ENCODE peak calls at places on chromosomes 12 and 14, in nine cellular contexts. U, B, I, J, P, T, S, C and R are unnamed samples.

GRCh38 chr14:20499881-20500280 is 5.5 kb upstream of the RNASE10 start:
- DNase-seq in U (no peak), B (no peak), I (no peak), J (no peak), P (no peak), T (no peak), S (no peak), C (no peak), R (no peak)

GRCh38 chr12:45634273-45634917 is 95.1 kb upstream of the ARID2 start:
- DNase-seq in U (no peak), B (no peak), I (no peak), J (no peak), P (no peak), T (no peak), S (no peak), C (no peak), R (no peak)

GRCh38 chr14:24277606-24278321 is 6.4 kb upstream of the RABGGTA start:
- DNase-seq in U (no peak), B (no peak), I (peak; percentile 70), J (peak; percentile 42), P (no peak), T (no peak), S (no peak), C (no peak), R (no peak)

GRCh38 chr12:65649126-65649525 is 175.2 kb upstream of the HMGA2 start:
- DNase-seq in U (no peak), B (no peak), I (no peak), J (no peak), P (no peak), T (no peak), S (no peak), C (no peak), R (no peak)

GRCh38 chr12:90368081-90368480 is 586.9 kb downstream of the CCER1 start:
- DNase-seq in U (no peak), B (no peak), I (no peak), J (no peak), P (no peak), T (no peak), S (no peak), C (no peak), R (no peak)

GRCh38 chr12:124507188-124508109 is 60.0 kb downstream of the NCOR2 start:
- DNase-seq in U (peak; percentile 52), B (no peak), I (no peak), J (peak; percentile 73), P (no peak), T (peak; percentile 90), S (no peak), C (peak; percentile 83), R (no peak)

GRCh38 chr14:69657961-69658360 is 46.6 kb downstream of the SUSD6 start:
- DNase-seq in U (no peak), B (peak; percentile 84), I (peak; percentile 72), J (no peak), P (peak; percentile 74), T (peak; percentile 84), S (peak; percentile 75), C (no peak), R (peak; percentile 74)

GRCh38 chr14:54920052-54920451 is 17.4 kb upstream of the GCH1 start:
- DNase-seq in U (no peak), B (no peak), I (no peak), J (no peak), P (no peak), T (no peak), S (no peak), C (no peak), R (no peak)

GRCh38 chr14:64110832-64111231 is 183.3 kb downstream of the ESR2 start:
- DNase-seq in U (no peak), B (no peak), I (no peak), J (no peak), P (no peak), T (no peak), S (no peak), C (no peak), R (no peak)

GRCh38 chr12:2641209-2641608 is 153.6 kb upstream of the FKBP4 start:
- DNase-seq in U (no peak), B (no peak), I (no peak), J (no peak), P (no peak), T (peak; percentile 77), S (no peak), C (no peak), R (peak; percentile 41)

DNA sequence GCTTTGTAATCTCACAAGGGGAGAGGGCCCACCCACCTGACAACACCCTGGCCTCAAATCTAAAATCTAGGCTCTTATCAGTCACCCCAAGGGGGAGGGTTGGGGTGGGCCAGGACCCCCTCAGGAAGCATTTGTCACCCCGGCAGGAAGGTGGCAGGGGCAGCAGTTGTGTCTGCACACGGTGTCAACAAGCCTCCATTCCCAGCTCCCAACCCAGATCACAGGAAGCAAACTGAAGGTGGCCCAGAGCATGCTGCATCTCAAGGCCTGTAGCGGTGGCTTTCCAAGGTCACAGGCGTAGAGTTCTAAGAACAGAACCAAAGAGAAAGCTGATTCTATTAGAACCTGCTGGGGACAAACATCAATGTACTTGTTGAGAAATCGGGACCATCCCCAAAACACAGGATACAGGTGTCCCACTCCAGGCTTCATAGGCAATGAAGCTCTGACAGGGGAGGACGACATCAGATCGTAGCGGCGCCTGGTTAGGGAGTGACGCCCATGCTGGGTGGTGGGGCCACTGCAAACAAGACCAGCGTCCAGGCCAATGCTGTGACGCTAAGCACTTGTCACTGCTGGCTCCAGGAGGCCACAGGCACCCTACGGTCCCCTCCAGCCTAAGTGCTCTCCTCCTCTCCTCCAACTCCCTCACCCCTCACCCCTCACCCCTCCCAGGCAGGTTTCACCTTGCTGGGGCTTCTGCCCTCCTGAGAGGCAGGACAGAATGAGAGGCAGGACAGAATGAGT is 52.9 kb downstream of the CCDC88C start:
- DNase-seq in U (no peak), B (no peak), I (no peak), J (no peak), P (no peak), T (peak; percentile 46), S (no peak), C (no peak), R (no peak)
- H3K4me3 ChIP-seq in U (no peak overlapping the region), B (no peak overlapping the region), I (no peak overlapping the region), J (no peak overlapping the region), P (no peak overlapping the region), T (no peak overlapping the region), S (no peak overlapping the region), C (no peak overlapping the region), R (no peak overlapping the region)

GRCh38 chr12:4894019-4894418 is 15.7 kb upstream of the KCNA1 start:
- DNase-seq in U (no peak), B (no peak), I (no peak), J (no peak), P (no peak), T (no peak), S (no peak), C (no peak), R (no peak)

GRCh38 chr12:4900327-4900726 is 9.4 kb upstream of the KCNA1 start:
- DNase-seq in U (no peak), B (no peak), I (no peak), J (no peak), P (no peak), T (no peak), S (no peak), C (no peak), R (no peak)

GRCh38 chr12:4899361-4899760 is 10.3 kb upstream of the KCNA1 start:
- DNase-seq in U (no peak), B (no peak), I (no peak), J (no peak), P (no peak), T (no peak), S (no peak), C (no peak), R (no peak)
- TF ChIP-seq CTCF in U (no peak), B (no peak), I (no peak), J (no peak), P (no peak), T (no peak), S (no peak), C (no peak), R (peak; percentile 36)

GRCh38 chr14:52875707-52876106 is 75.1 kb downstream of the FERMT2 start:
- DNase-seq in U (no peak), B (no peak), I (no peak), J (no peak), P (no peak), T (no peak), S (no peak), C (no peak), R (no peak)

GRCh38 chr14:52874389-52874788 is 76.5 kb downstream of the FERMT2 start:
- DNase-seq in U (no peak), B (no peak), I (no peak), J (no peak), P (no peak), T (no peak), S (no peak), C (no peak), R (no peak)

GRCh38 chr14:52877628-52878027 is 73.2 kb downstream of the FERMT2 start:
- DNase-seq in U (no peak), B (no peak), I (no peak), J (no peak), P (no peak), T (no peak), S (no peak), C (no peak), R (no peak)

GRCh38 chr14:52876806-52877205 is 74.0 kb downstream of the FERMT2 start:
- DNase-seq in U (no peak), B (no peak), I (no peak), J (no peak), P (no peak), T (no peak), S (no peak), C (no peak), R (no peak)

DNA sequence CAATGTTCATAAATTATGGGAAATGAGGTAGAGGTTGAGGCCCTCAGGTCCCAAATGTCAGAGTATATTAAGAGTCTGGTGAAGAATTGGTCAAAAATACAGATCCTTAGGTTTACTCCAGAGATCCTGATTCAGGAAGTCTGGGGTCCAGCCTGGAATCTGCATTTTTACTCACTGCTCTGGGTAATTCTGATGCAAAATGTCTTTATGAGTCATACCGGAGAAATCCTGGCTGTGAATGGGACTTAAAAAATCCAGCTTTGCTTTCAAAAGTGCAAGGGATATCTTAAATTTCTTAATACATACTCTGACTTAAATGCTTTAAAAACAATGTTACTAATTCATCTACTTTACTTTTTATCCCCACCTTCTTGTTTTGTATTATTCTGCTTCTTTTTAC is 74.5 kb downstream of the FERMT2 start:
- DNase-seq in U (no peak), B (no peak), I (no peak), J (no peak), P (no peak), T (no peak), S (no peak), C (no peak), R (no peak)
- H3K4me1 ChIP-seq in U (no peaks in the 10 kb centered on the region), B (peaks cover 21% of the 10 kb centered on the region), I (peaks cover 5% of the 10 kb centered on the region), J (peaks cover 50% of the 10 kb centered on the region), P (no peaks in the 10 kb centered on the region), T (peaks cover 8% of the 10 kb centered on the region), S (no peaks in the 10 kb centered on the region), C (no peaks in the 10 kb centered on the region), R (no peaks in the 10 kb centered on the region)

DNA sequence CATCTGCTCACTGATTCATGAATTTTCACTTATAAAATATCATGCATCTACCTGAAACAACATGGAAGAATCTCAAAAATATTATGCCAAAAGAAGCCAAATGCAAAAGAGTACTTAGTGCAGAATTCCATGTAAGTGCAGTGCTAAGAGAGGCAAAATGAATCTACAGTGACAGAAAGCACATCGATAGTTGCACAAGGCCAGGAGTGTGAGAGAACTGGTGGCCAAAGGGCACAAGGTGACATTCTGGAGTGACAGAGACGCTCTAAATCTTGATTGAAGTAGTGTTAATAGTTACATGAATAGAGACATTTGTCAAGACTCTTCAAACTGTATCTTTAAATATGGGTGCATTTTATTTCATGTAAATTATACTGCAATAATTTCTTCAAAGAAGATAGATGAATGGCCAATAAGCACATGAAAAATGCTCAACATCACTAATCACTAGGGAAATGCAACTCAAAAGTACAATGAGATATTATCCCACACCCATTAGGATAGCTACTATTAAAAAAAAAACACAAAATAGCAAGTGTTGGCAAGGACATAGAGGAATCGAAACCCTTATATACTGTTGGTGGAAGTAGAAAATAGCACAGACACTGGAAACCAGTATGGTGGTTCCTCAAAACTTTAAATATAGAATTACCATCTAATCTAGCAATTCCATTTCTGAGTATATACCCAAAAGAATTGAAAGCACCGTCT is 71.7 kb upstream of the KICS2 start:
- DNase-seq in U (no peak), B (no peak), I (no peak), J (no peak), P (no peak), T (no peak), S (no peak), C (no peak), R (no peak)
- H3K4me3 ChIP-seq in U (no peak overlapping the region), B (no peak overlapping the region), I (no peak overlapping the region), J (no peak overlapping the region), P (no peak overlapping the region), T (no peak overlapping the region), S (no peak overlapping the region), C (no peak overlapping the region), R (peak overlapping the region; percentile 27)